ENCODE peak calls at places on chromosomes 4 and X, in eight cellular contexts. One of them, this sample, is unnamed.

GRCh38 chrX:24877854-24878650 is 137.7 kb downstream of the ARX start:
- DNase-seq in endodermal cell: no peak
- DNase-seq in lung: no peak
- DNase-seq in Caco-2: peak; percentile 16
- DNase-seq in left ventricle myocardium inferior: no peak
- DNase-seq in suprapubic skin: no peak
- DNase-seq in hepatocyte: peak; percentile 51
- DNase-seq in cardiac muscle cell: no peak
- DNase-seq in this sample: no peak

GRCh38 chr4:13983189-13983790 is 355.8 kb upstream of the BOD1L1 start:
- DNase-seq in endodermal cell: no peak
- DNase-seq in lung: no peak
- DNase-seq in Caco-2: no peak
- DNase-seq in left ventricle myocardium inferior: no peak
- DNase-seq in suprapubic skin: no peak
- DNase-seq in hepatocyte: no peak
- DNase-seq in cardiac muscle cell: no peak
- DNase-seq in this sample: no peak

GRCh38 chrX:100643943-100644587 is at the start of gene SRPX2:
- DNase-seq in endodermal cell: no peak
- DNase-seq in lung: no peak
- DNase-seq in Caco-2: no peak
- DNase-seq in left ventricle myocardium inferior: peak; percentile 21
- DNase-seq in suprapubic skin: no peak
- DNase-seq in hepatocyte: peak; percentile 74
- DNase-seq in cardiac muscle cell: peak; percentile 89
- DNase-seq in this sample: peak; percentile 17

GRCh38 chr4:7194251-7195137 is 2.2 kb downstream of the SORCS2 start:
- DNase-seq in endodermal cell: peak; percentile 66
- DNase-seq in lung: peak; percentile 79
- DNase-seq in Caco-2: peak; percentile 45
- DNase-seq in left ventricle myocardium inferior: peak; percentile 42
- DNase-seq in suprapubic skin: peak; percentile 59
- DNase-seq in hepatocyte: peak; percentile 43
- DNase-seq in cardiac muscle cell: peak; percentile 34
- DNase-seq in this sample: peak; percentile 37

GRCh38 chr4:180041576-180041975 is 2201.6 kb upstream of the TENM3 start:
- DNase-seq in endodermal cell: no peak
- DNase-seq in lung: no peak
- DNase-seq in Caco-2: no peak
- DNase-seq in left ventricle myocardium inferior: no peak
- DNase-seq in suprapubic skin: no peak
- DNase-seq in hepatocyte: no peak
- DNase-seq in cardiac muscle cell: no peak
- DNase-seq in this sample: no peak

GRCh38 chrX:128543114-128543513 is 490.9 kb upstream of the ACTRT1 start:
- DNase-seq in endodermal cell: no peak
- DNase-seq in lung: no peak
- DNase-seq in Caco-2: no peak
- DNase-seq in left ventricle myocardium inferior: no peak
- DNase-seq in suprapubic skin: no peak
- DNase-seq in hepatocyte: no peak
- DNase-seq in cardiac muscle cell: no peak
- DNase-seq in this sample: no peak

GRCh38 chrX:15946783-15947550 is 92.4 kb upstream of the AP1S2 start:
- DNase-seq in endodermal cell: peak; percentile 60
- DNase-seq in lung: no peak
- DNase-seq in Caco-2: no peak
- DNase-seq in left ventricle myocardium inferior: no peak
- DNase-seq in suprapubic skin: no peak
- DNase-seq in hepatocyte: peak; percentile 25
- DNase-seq in cardiac muscle cell: peak; percentile 75
- DNase-seq in this sample: no peak

GRCh38 chr4:127875791-127876190 is 4.9 kb upstream of the PLK4 start:
- DNase-seq in endodermal cell: no peak
- DNase-seq in lung: no peak
- DNase-seq in Caco-2: no peak
- DNase-seq in left ventricle myocardium inferior: no peak
- DNase-seq in suprapubic skin: no peak
- DNase-seq in hepatocyte: no peak
- DNase-seq in cardiac muscle cell: no peak
- DNase-seq in this sample: no peak

GRCh38 chr4:8329859-8330761 is 60.6 kb downstream of the HTRA3 start:
- DNase-seq in endodermal cell: peak; percentile 37
- DNase-seq in lung: no peak
- DNase-seq in Caco-2: no peak
- DNase-seq in left ventricle myocardium inferior: peak; percentile 19
- DNase-seq in suprapubic skin: peak; percentile 78
- DNase-seq in hepatocyte: no peak
- DNase-seq in cardiac muscle cell: no peak
- DNase-seq in this sample: no peak

GRCh38 chrX:115894087-115894486 is 276.5 kb upstream of the AGTR2 start:
- DNase-seq in endodermal cell: no peak
- DNase-seq in lung: peak; percentile 38
- DNase-seq in Caco-2: no peak
- DNase-seq in left ventricle myocardium inferior: no peak
- DNase-seq in suprapubic skin: no peak
- DNase-seq in hepatocyte: no peak
- DNase-seq in cardiac muscle cell: peak; percentile 13
- DNase-seq in this sample: no peak

GRCh38 chr4:174928575-174929253 is 10.6 kb downstream of the ADAM29 start:
- DNase-seq in endodermal cell: no peak
- DNase-seq in lung: no peak
- DNase-seq in Caco-2: no peak
- DNase-seq in left ventricle myocardium inferior: no peak
- DNase-seq in suprapubic skin: no peak
- DNase-seq in hepatocyte: no peak
- DNase-seq in cardiac muscle cell: no peak
- DNase-seq in this sample: no peak

GRCh38 chr4:98311656-98312055 is 50.5 kb downstream of the RAP1GDS1 start:
- DNase-seq in endodermal cell: no peak
- DNase-seq in lung: no peak
- DNase-seq in Caco-2: no peak
- DNase-seq in left ventricle myocardium inferior: no peak
- DNase-seq in suprapubic skin: no peak
- DNase-seq in hepatocyte: no peak
- DNase-seq in cardiac muscle cell: no peak
- DNase-seq in this sample: no peak

GRCh38 chrX:103248553-103248952 is 6.4 kb downstream of the TCEAL8 start:
- DNase-seq in endodermal cell: no peak
- DNase-seq in lung: no peak
- DNase-seq in Caco-2: peak; percentile 3
- DNase-seq in left ventricle myocardium inferior: no peak
- DNase-seq in suprapubic skin: no peak
- DNase-seq in hepatocyte: no peak
- DNase-seq in cardiac muscle cell: peak; percentile 38
- DNase-seq in this sample: no peak

GRCh38 chrX:130482871-130483270 is 81.1 kb downstream of the RBMX2 start:
- DNase-seq in endodermal cell: no peak
- DNase-seq in lung: no peak
- DNase-seq in Caco-2: no peak
- DNase-seq in left ventricle myocardium inferior: no peak
- DNase-seq in suprapubic skin: no peak
- DNase-seq in hepatocyte: no peak
- DNase-seq in cardiac muscle cell: no peak
- DNase-seq in this sample: no peak

GRCh38 chr4:40699648-40700047 is 50.1 kb upstream of the NSUN7 start:
- DNase-seq in endodermal cell: no peak
- DNase-seq in lung: no peak
- DNase-seq in Caco-2: no peak
- DNase-seq in left ventricle myocardium inferior: no peak
- DNase-seq in suprapubic skin: no peak
- DNase-seq in hepatocyte: no peak
- DNase-seq in cardiac muscle cell: peak; percentile 63
- DNase-seq in this sample: no peak

GRCh38 chr4:7540216-7540615 is 105.5 kb upstream of the PSAPL1 start:
- DNase-seq in endodermal cell: no peak
- DNase-seq in lung: no peak
- DNase-seq in Caco-2: no peak
- DNase-seq in left ventricle myocardium inferior: no peak
- DNase-seq in suprapubic skin: no peak
- DNase-seq in hepatocyte: no peak
- DNase-seq in cardiac muscle cell: no peak
- DNase-seq in this sample: no peak

GRCh38 chrX:9907645-9908387 is 59.3 kb upstream of the CLDN34 start:
- DNase-seq in endodermal cell: no peak
- DNase-seq in lung: no peak
- DNase-seq in Caco-2: no peak
- DNase-seq in left ventricle myocardium inferior: no peak
- DNase-seq in suprapubic skin: no peak
- DNase-seq in hepatocyte: no peak
- DNase-seq in cardiac muscle cell: peak; percentile 73
- DNase-seq in this sample: no peak

GRCh38 chrX:129769467-129770154 is 10.1 kb upstream of the SASH3 start:
- DNase-seq in endodermal cell: no peak
- DNase-seq in lung: no peak
- DNase-seq in Caco-2: no peak
- DNase-seq in left ventricle myocardium inferior: no peak
- DNase-seq in suprapubic skin: no peak
- DNase-seq in hepatocyte: no peak
- DNase-seq in cardiac muscle cell: no peak
- DNase-seq in this sample: no peak

GRCh38 chr4:73127839-73128448 is 58.4 kb upstream of the COX18 start:
- DNase-seq in endodermal cell: peak; percentile 58
- DNase-seq in lung: no peak
- DNase-seq in Caco-2: peak; percentile 10
- DNase-seq in left ventricle myocardium inferior: no peak
- DNase-seq in suprapubic skin: no peak
- DNase-seq in hepatocyte: peak; percentile 35
- DNase-seq in cardiac muscle cell: peak; percentile 32
- DNase-seq in this sample: no peak

GRCh38 chrX:154890990-154891639 is 5.0 kb downstream of the F8A1 start:
- DNase-seq in endodermal cell: no peak
- DNase-seq in lung: no peak
- DNase-seq in Caco-2: no peak
- DNase-seq in left ventricle myocardium inferior: no peak
- DNase-seq in suprapubic skin: no peak
- DNase-seq in hepatocyte: no peak
- DNase-seq in cardiac muscle cell: no peak
- DNase-seq in this sample: no peak

GRCh38 chr4:108291137-108291536 is 122.4 kb upstream of the LEF1 start:
- DNase-seq in endodermal cell: no peak
- DNase-seq in lung: no peak
- DNase-seq in Caco-2: no peak
- DNase-seq in left ventricle myocardium inferior: no peak
- DNase-seq in suprapubic skin: no peak
- DNase-seq in hepatocyte: no peak
- DNase-seq in cardiac muscle cell: no peak
- DNase-seq in this sample: no peak
- H3K4me3 ChIP-seq in endodermal cell: no peak overlapping the region
- H3K4me3 ChIP-seq in lung: no peak overlapping the region
- H3K4me3 ChIP-seq in Caco-2: no peak overlapping the region
- H3K4me3 ChIP-seq in left ventricle myocardium inferior: no peak overlapping the region
- H3K4me3 ChIP-seq in suprapubic skin: no peak overlapping the region
- H3K4me3 ChIP-seq in hepatocyte: no peak overlapping the region
- H3K4me3 ChIP-seq in cardiac muscle cell: no peak overlapping the region
- H3K4me3 ChIP-seq in this sample: no peak overlapping the region

DNA sequence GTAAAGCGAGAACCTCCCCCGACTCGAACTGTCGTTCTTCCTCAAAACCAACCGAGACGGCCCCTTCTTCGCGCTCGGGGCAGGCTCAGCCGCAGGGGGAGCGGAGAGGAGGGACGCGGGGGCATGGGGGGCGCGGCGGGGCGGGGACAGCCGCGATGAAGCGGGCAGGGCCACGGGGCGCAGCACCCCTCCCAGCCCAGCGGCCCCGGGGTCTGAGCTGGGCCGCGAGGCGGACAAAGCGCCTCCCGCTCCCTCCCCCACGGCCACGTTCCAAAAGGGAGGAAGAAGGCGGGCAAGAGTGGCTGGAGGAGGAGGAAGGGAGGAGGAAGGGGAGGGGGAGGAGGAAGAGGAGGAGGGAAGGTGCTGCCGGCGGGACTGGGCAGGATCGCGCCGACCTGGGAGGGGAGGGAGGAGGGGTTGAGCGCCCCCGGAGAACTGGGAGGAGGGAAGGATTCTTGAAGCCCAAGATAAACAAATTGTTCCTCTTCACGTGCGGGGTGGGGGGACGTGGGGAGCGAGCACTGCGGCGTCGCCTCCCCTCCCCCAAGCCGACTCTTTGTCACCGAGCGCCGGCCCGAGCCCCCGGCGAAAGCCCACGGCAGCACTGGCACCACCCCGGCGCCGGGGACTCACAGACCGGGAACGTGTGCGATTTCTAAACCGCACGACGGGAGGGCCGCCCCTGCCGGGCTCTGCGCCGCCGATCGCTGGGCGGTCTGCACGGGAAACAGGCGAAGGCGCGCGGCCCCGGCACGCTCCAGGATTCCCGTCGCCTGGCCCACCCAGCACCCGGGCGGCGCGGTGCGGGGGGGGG is 2.9 kb downstream of the MAML3 start:
- DNase-seq in endodermal cell: peak; percentile 95
- DNase-seq in lung: peak; percentile 93
- DNase-seq in Caco-2: peak; percentile 91
- DNase-seq in left ventricle myocardium inferior: peak; percentile 89
- DNase-seq in suprapubic skin: peak; percentile 90
- DNase-seq in hepatocyte: peak; percentile 93
- DNase-seq in cardiac muscle cell: peak; percentile 98
- DNase-seq in this sample: peak; percentile 93
- H3K4me1 ChIP-seq in endodermal cell: peaks cover 15% of the 10 kb centered on the region
- H3K4me1 ChIP-seq in lung: no peaks in the 10 kb centered on the region
- H3K4me1 ChIP-seq in Caco-2: peaks cover 15% of the 10 kb centered on the region
- H3K4me1 ChIP-seq in left ventricle myocardium inferior: peaks cover 46% of the 10 kb centered on the region
- H3K4me1 ChIP-seq in suprapubic skin: peaks cover 19% of the 10 kb centered on the region
- H3K4me1 ChIP-seq in hepatocyte: peaks cover 26% of the 10 kb centered on the region
- H3K4me1 ChIP-seq in cardiac muscle cell: peaks cover 25% of the 10 kb centered on the region
- H3K4me1 ChIP-seq in this sample: peaks cover 31% of the 10 kb centered on the region

DNA sequence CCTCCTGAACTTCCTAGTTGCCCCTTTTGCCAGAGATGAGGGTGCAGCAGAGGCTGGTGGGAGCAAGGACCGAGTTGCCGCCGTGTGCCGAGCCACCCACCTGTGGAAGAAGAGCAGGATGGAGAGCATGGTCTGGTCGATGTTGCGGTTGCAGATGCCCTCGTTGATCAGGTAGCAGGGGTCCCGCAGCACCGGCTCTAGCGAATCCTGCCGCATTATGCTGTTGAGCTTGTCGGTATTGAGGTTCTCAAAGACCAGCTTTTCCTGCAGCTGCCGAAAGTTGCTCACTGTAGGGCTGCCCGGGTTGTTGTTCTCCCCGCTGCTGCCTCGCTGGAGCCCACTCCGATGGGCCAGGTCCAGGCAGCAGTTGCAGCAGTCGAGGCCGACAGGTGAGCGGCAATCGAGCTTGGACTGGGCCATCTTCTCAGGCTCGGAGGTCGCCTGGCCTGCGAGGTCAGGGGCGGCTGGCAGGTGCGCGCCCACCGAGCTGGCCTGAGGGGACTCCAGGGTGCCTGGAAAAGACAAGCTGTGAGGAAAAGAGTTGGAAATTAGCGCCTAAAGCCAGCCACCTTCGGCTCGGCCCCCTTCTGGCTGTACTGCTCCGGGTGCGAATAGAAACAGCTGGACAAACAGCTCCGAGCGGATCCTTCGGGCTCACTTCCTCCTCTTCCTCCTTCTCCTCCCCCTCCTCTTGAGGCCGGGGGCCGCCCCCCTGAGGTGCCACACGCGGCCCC is 420 bp downstream of the TSC22D3 start:
- DNase-seq in endodermal cell: peak; percentile 74
- DNase-seq in lung: no peak
- DNase-seq in Caco-2: no peak
- DNase-seq in left ventricle myocardium inferior: no peak
- DNase-seq in suprapubic skin: no peak
- DNase-seq in hepatocyte: peak; percentile 26
- DNase-seq in cardiac muscle cell: no peak
- DNase-seq in this sample: peak; percentile 2
- TF ChIP-seq CTCF in endodermal cell: peak; percentile 37
- TF ChIP-seq CTCF in lung: no peak
- TF ChIP-seq CTCF in Caco-2: no peak
- TF ChIP-seq CTCF in left ventricle myocardium inferior: no peak
- TF ChIP-seq CTCF in suprapubic skin: no peak
- TF ChIP-seq CTCF in hepatocyte: no peak
- TF ChIP-seq CTCF in cardiac muscle cell: no peak
- TF ChIP-seq CTCF in this sample: no peak

GRCh38 chr4:80070880-80071620 is 2.0 kb downstream of the ANTXR2 start:
- DNase-seq in endodermal cell: no peak
- DNase-seq in lung: no peak
- DNase-seq in Caco-2: no peak
- DNase-seq in left ventricle myocardium inferior: no peak
- DNase-seq in suprapubic skin: no peak
- DNase-seq in hepatocyte: peak; percentile 34
- DNase-seq in cardiac muscle cell: peak; percentile 26
- DNase-seq in this sample: no peak
- H3K4me3 ChIP-seq in endodermal cell: peak overlapping the region; percentile 84
- H3K4me3 ChIP-seq in lung: no peak overlapping the region
- H3K4me3 ChIP-seq in Caco-2: no peak overlapping the region
- H3K4me3 ChIP-seq in left ventricle myocardium inferior: peak overlapping the region; percentile 87
- H3K4me3 ChIP-seq in suprapubic skin: peak overlapping the region; percentile 69
- H3K4me3 ChIP-seq in hepatocyte: peak overlapping the region; percentile 87
- H3K4me3 ChIP-seq in cardiac muscle cell: peak overlapping the region; percentile 69
- H3K4me3 ChIP-seq in this sample: no peak overlapping the region